ENCODE peak calls at places on chromosome 15, in eight cellular contexts. O is choroid plexus epithelial cell, R is AG09309, T is GM03348, Q is BE2C, Z is SK-N-SH, Y is Calu3, K is sciatic nerve. J is an unnamed sample.

GRCh38 chr15:62559049-62559733 is 394.1 kb upstream of the C2CD4B start:
- DNase-seq in Y (no peak), O (peak), Z (no peak), Q (no peak), R (peak), T (peak), K (peak), J (peak)

GRCh38 chr15:41438206-41438605 is 21.3 kb downstream of the RTF1 start:
- DNase-seq in T (no peak), K (no peak), O (peak), Q (no peak), Z (no peak), Y (no peak), R (no peak), J (no peak)

GRCh38 chr15:36361351-36361870 is 218.0 kb upstream of the CDIN1 start:
- DNase-seq in O (peak), K (no peak), Y (no peak), Q (no peak), T (no peak), R (no peak), Z (no peak), J (no peak)

GRCh38 chr15:57064033-57064432 is 145.6 kb downstream of the TCF12 start:
- DNase-seq in Y (no peak), Z (no peak), T (no peak), R (no peak), O (no peak), Q (no peak), K (no peak), J (no peak)

GRCh38 chr15:43517354-43518072 is at the start of gene MAP1A:
- DNase-seq in Z (peak), K (peak), Y (no peak), R (no peak), O (peak), T (peak), Q (peak), J (peak)

GRCh38 chr15:51112078-51112477 is 17.4 kb upstream of the TNFAIP8L3 start:
- DNase-seq in K (no peak), O (no peak), R (no peak), Q (no peak), Y (no peak), Z (no peak), T (no peak), J (no peak)

GRCh38 chr15:58134886-58135285 is 3.3 kb upstream of the AQP9 start:
- DNase-seq in K (no peak), R (no peak), Z (no peak), O (no peak), T (no peak), Y (no peak), Q (no peak), J (no peak)

GRCh38 chr15:77346637-77347036 is 73.3 kb downstream of the PEAK1 start:
- DNase-seq in Z (no peak), Y (no peak), T (no peak), O (no peak), K (no peak), R (no peak), Q (no peak), J (no peak)

GRCh38 chr15:39874890-39875549 is 45.0 kb downstream of the GPR176 start:
- DNase-seq in R (no peak), T (peak), O (peak), Z (peak), Q (peak), Y (peak), K (no peak), J (no peak)

GRCh38 chr15:23759964-23760363 is 72.9 kb upstream of the NDN start:
- DNase-seq in R (no peak), Y (no peak), Q (no peak), Z (no peak), T (no peak), O (no peak), K (no peak), J (no peak)

GRCh38 chr15:74170845-74171578 is 2.5 kb upstream of the ISLR start:
- DNase-seq in K (no peak), Y (no peak), Q (peak), T (no peak), Z (no peak), R (no peak), O (no peak), J (no peak)

GRCh38 chr15:64161688-64162477 is 939 bp downstream of the PPIB start:
- DNase-seq in Q (no peak), O (no peak), R (no peak), T (no peak), K (no peak), Z (no peak), Y (no peak), J (no peak)

GRCh38 chr15:20341901-20342605 is 199.5 kb downstream of the GOLGA6L6 start:
- DNase-seq in T (peak), R (no peak), Y (no peak), Q (peak), O (no peak), Z (no peak), K (peak), J (no peak)

GRCh38 chr15:98177950-98178848 is 217.7 kb downstream of the ARRDC4 start:
- DNase-seq in Z (peak), Y (peak), T (peak), Q (peak), O (peak), K (peak), R (peak), J (peak)

GRCh38 chr15:25173241-25174028 is 218.6 kb downstream of the SNRPN start:
- DNase-seq in T (peak), Y (no peak), Z (no peak), O (no peak), Q (no peak), K (peak), R (no peak), J (no peak)